ENCODE peak calls at places on chromosomes 11 and 22, in nine cellular contexts. D, Y, Q, P, K, B, F, L and O are unnamed samples.

GRCh38 chr11:64360403-64360980 is 1.5 kb downstream of the RPS6KA4 start:
- DNase-seq in D (no peak), Y (no peak), Q (no peak), P (no peak), K (no peak), B (no peak), F (peak), L (no peak), O (no peak)

GRCh38 chr11:108498046-108498815 is at the start of gene POGLUT3:
- DNase-seq in D (peak), Y (peak), Q (peak), P (peak), K (peak), B (peak), F (peak), L (peak), O (no peak)

GRCh38 chr22:17787159-17788022 is 13.1 kb upstream of the BID start:
- DNase-seq in D (no peak), Y (no peak), Q (no peak), P (no peak), K (no peak), B (no peak), F (no peak), L (no peak), O (no peak)

GRCh38 chr11:46381046-46381835 is at the start of gene MDK:
- DNase-seq in D (no peak), Y (no peak), Q (no peak), P (no peak), K (peak), B (no peak), F (peak), L (peak), O (no peak)

GRCh38 chr11:110168404-110168803 is 75.2 kb downstream of the ZC3H12C start:
- DNase-seq in D (no peak), Y (no peak), Q (no peak), P (no peak), K (no peak), B (no peak), F (no peak), L (no peak), O (no peak)

GRCh38 chr11:72716291-72716690 is 35.9 kb downstream of the ARAP1 start:
- DNase-seq in D (no peak), Y (no peak), Q (no peak), P (no peak), K (peak), B (no peak), F (no peak), L (no peak), O (no peak)

GRCh38 chr11:59174664-59175033 is 2.7 kb downstream of the DTX4 start:
- DNase-seq in D (no peak), Y (no peak), Q (no peak), P (peak), K (no peak), B (peak), F (no peak), L (no peak), O (peak)

GRCh38 chr22:17131686-17132085 is 10.5 kb upstream of the TMEM121B start:
- DNase-seq in D (no peak), Y (no peak), Q (no peak), P (no peak), K (peak), B (no peak), F (no peak), L (no peak), O (no peak)

GRCh38 chr22:32754413-32755041 is 47.0 kb upstream of the TIMP3 start:
- DNase-seq in D (peak), Y (no peak), Q (no peak), P (no peak), K (no peak), B (no peak), F (no peak), L (no peak), O (no peak)

GRCh38 chr11:64848779-64849599 is 4.5 kb upstream of the CDC42BPG start:
- DNase-seq in D (no peak), Y (no peak), Q (no peak), P (peak), K (no peak), B (peak), F (peak), L (no peak), O (no peak)

GRCh38 chr11:41018224-41018623 is 441.2 kb downstream of the LRRC4C start:
- DNase-seq in D (no peak), Y (no peak), Q (no peak), P (no peak), K (no peak), B (no peak), F (no peak), L (no peak), O (no peak)

GRCh38 chr22:19478086-19478392 is 954 bp downstream of the UFD1 start:
- DNase-seq in D (no peak), Y (no peak), Q (no peak), P (no peak), K (no peak), B (no peak), F (no peak), L (no peak), O (no peak)

GRCh38 chr22:50675553-50676199 is 3.1 kb downstream of the SHANK3 start:
- DNase-seq in D (no peak), Y (no peak), Q (no peak), P (no peak), K (no peak), B (no peak), F (no peak), L (no peak), O (no peak)

GRCh38 chr11:107257660-107258059 is 200.0 kb downstream of the CWF19L2 start:
- DNase-seq in D (no peak), Y (no peak), Q (no peak), P (no peak), K (no peak), B (no peak), F (no peak), L (no peak), O (no peak)

GRCh38 chr11:111069076-111069475 is 176.4 kb upstream of the POU2AF2 start:
- DNase-seq in D (no peak), Y (no peak), Q (no peak), P (no peak), K (no peak), B (no peak), F (no peak), L (peak), O (no peak)

GRCh38 chr22:35629406-35630234 is 12.5 kb upstream of the MB start:
- DNase-seq in D (peak), Y (peak), Q (peak), P (peak), K (no peak), B (peak), F (no peak), L (peak), O (peak)

GRCh38 chr11:97445561-97445960 is 1055.7 kb downstream of the JRKL start:
- DNase-seq in D (no peak), Y (no peak), Q (no peak), P (no peak), K (no peak), B (no peak), F (no peak), L (no peak), O (no peak)

GRCh38 chr11:103364687-103365086 is 255.5 kb downstream of the DYNC2H1 start:
- DNase-seq in D (no peak), Y (no peak), Q (no peak), P (no peak), K (peak), B (no peak), F (no peak), L (no peak), O (no peak)

GRCh38 chr11:34274712-34275398 is 83.0 kb downstream of the ABTB2 start:
- DNase-seq in D (peak), Y (peak), Q (peak), P (peak), K (peak), B (no peak), F (no peak), L (no peak), O (peak)

GRCh38 chr22:29243874-29244446 is 23.8 kb downstream of the RHBDD3 start:
- DNase-seq in D (no peak), Y (no peak), Q (no peak), P (no peak), K (no peak), B (no peak), F (no peak), L (no peak), O (no peak)

GRCh38 chr11:209275-210121 is 2.0 kb downstream of the RIC8A start:
- DNase-seq in D (peak), Y (peak), Q (peak), P (peak), K (no peak), B (peak), F (no peak), L (peak), O (no peak)

GRCh38 chr22:42134033-42135020 is 3.7 kb upstream of the CYP2D6 start:
- DNase-seq in D (no peak), Y (no peak), Q (no peak), P (no peak), K (no peak), B (no peak), F (no peak), L (no peak), O (no peak)

GRCh38 chr11:27244900-27245299 is 118.1 kb downstream of the CCDC34 start:
- DNase-seq in D (no peak), Y (no peak), Q (no peak), P (no peak), K (no peak), B (no peak), F (no peak), L (no peak), O (no peak)

GRCh38 chr22:41917906-41918791 is 3.3 kb upstream of the SHISA8 start:
- DNase-seq in D (no peak), Y (no peak), Q (no peak), P (no peak), K (peak), B (peak), F (peak), L (peak), O (no peak)

DNA sequence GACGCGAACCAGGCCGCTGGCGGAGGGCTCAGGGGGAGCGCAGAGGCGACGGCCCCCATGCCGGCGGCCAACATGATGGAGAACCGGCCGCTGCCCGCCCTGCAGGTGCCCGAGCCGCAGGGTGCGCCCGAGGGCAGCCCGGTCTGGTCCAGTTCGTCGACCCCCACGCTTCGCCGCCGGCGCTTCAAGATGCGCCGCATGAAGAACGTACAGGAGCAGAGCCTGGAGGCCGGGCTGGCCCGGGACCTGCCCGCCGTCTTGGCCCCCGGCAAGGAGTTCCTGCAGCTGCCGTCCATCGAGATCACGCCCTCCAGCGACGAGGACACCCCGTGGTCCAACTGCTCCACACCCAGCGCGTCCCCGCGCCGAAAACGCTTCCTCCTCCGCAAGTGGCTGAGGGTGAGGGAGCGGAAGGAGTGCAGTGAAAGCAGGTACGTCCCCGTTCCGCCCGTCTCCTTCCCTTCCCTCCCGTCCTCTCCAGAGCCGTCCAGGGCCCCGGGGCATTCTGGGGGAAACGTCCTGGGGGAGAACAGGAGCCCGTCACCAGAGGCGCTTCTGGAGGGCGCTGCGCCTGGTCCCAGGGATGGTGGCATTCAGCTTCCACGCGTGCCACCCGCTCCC is 777 bp downstream of the GRAMD1B start:
- DNase-seq in D (no peak), Y (peak), Q (peak), P (peak), K (peak), B (peak), F (no peak), L (peak), O (no peak)
- TF ChIP-seq CTCF in D (no peak), Y (no peak), Q (no peak), P (no peak), K (no peak), B (no peak), F (no peak), L (no peak), O (no peak)

GRCh38 chr11:61671527-61671926 is 8.7 kb upstream of the DAGLA start:
- DNase-seq in D (no peak), Y (peak), Q (no peak), P (no peak), K (no peak), B (no peak), F (no peak), L (no peak), O (no peak)
- TF ChIP-seq CTCF in D (no peak), Y (peak), Q (no peak), P (peak), K (peak), B (peak), F (no peak), L (peak), O (peak)

GRCh38 chr11:115518983-115519382 is 14.8 kb upstream of the CADM1 start:
- DNase-seq in D (no peak), Y (no peak), Q (no peak), P (no peak), K (no peak), B (no peak), F (no peak), L (no peak), O (no peak)

DNA sequence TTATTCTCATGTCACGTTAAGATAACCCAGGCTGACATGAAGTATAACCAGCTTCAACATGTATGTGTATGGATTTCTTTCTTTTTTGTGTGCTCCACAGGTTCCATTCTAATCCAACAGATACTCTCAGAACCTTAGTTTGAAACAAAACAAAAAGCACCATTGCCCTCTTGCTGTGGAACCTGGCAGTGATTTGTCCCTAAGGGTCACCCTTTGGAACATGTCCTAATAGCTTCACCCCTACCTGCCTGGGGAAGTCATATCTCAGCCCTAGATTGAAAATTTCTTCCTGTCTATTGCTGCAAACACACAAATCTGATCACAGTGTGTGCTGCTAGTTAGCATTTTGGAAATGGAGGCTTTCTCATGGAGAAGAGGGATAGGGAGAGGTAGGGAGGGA is 11.4 kb upstream of the CADM1 start:
- DNase-seq in D (no peak), Y (no peak), Q (no peak), P (no peak), K (no peak), B (no peak), F (no peak), L (no peak), O (no peak)
- TF ChIP-seq CTCF in D (no peak), Y (no peak), Q (no peak), P (no peak), K (no peak), B (no peak), F (no peak), L (no peak), O (no peak)

GRCh38 chr11:70812472-70812871 is 414.1 kb downstream of the CTTN start:
- DNase-seq in D (no peak), Y (no peak), Q (no peak), P (no peak), K (no peak), B (no peak), F (no peak), L (no peak), O (no peak)
- TF ChIP-seq CTCF in D (no peak), Y (no peak), Q (no peak), P (no peak), K (no peak), B (no peak), F (no peak), L (no peak), O (no peak)

DNA sequence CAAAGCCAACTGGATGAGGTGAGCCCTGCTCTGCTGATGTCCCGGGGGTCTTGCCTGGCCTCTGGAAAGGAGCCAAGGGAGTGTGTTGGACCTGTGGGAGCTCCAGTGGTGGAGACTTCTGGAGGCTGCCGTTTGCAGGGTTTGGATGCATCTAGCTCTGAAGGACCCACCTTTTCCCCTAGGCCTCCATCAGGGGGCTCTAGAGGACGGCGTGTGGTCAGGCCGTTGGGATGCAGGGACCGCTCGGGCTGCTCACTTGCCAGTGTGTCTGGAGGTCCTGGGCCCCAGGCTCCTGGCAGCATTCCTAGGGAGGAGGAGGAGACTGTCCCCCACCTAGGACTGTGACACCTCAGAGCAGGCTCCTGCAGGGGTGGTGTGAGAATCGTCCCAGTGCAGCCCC is 58.3 kb downstream of the PRDM11 start:
- DNase-seq in D (peak), Y (no peak), Q (no peak), P (no peak), K (no peak), B (no peak), F (no peak), L (no peak), O (no peak)
- TF ChIP-seq CTCF in D (peak), Y (no peak), Q (no peak), P (no peak), K (peak), B (no peak), F (no peak), L (no peak), O (no peak)

DNA sequence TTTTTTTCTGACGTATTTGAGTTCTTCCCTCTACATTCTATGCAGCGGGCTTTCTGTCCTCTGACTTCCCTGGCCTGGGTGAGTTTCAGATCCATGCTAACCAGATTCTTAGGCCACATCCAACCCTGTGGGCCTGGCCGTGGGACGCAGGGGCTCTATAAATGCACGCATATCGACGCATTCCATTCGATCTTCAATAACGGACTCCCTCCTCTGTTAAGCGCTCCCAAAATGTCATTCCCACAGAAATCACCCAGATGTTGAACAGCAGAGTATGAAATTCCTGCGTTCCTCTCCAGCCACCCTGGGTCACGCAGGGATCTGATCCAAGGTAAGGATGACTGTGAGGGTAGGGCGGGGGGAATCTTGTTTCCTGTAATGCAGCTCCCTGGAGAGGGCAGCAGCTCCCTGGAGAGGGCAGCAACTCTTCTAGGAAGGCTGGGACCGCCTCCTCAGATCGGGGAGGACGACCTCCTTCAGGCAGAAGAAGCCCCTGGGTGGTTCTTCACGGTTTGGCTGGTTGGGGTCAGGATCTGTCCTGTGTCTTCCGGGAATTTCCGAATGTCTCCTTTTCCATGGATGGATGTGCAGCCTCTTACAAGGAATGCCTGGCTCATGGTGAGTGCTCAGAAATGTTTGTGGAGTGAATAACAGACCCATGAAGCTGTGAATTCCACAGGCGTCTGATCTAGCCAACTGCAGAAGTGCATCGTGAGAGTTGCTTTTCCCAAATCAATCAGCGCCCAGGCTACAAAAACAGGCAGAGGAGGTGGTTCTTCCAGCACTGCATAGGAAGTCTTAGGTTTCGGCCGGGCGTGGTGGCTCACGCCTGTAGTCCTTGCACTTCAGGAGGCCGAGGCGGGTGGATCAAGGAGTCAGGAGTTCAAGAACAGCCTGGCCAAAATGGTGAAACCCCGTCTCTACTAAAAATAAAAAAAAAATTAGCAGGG is 12.2 kb downstream of the MRGPRD start:
- DNase-seq in D (peak), Y (no peak), Q (peak), P (no peak), K (no peak), B (no peak), F (no peak), L (no peak), O (no peak)
- TF ChIP-seq CTCF in D (peak), Y (no peak), Q (no peak), P (no peak), K (no peak), B (no peak), F (no peak), L (no peak), O (peak)

GRCh38 chr11:1917523-1918435 is 1.7 kb upstream of the TNNT3 start:
- DNase-seq in D (no peak), Y (no peak), Q (no peak), P (peak), K (no peak), B (peak), F (peak), L (no peak), O (no peak)
- TF ChIP-seq CTCF in D (no peak), Y (no peak), Q (peak), P (peak), K (peak), B (peak), F (peak), L (peak), O (peak)

GRCh38 chr22:45604239-45604711 is 67.4 kb upstream of the ATXN10 start:
- DNase-seq in D (no peak), Y (peak), Q (no peak), P (no peak), K (no peak), B (no peak), F (no peak), L (no peak), O (no peak)
- TF ChIP-seq CTCF in D (no peak), Y (no peak), Q (no peak), P (no peak), K (no peak), B (no peak), F (no peak), L (no peak), O (no peak)

GRCh38 chr11:62787005-62787759 is at the start of gene TMEM179B:
- DNase-seq in D (peak), Y (peak), Q (peak), P (peak), K (peak), B (peak), F (peak), L (peak), O (peak)
- TF ChIP-seq CTCF in D (peak), Y (no peak), Q (peak), P (peak), K (peak), B (peak), F (peak), L (peak), O (peak)